ENCODE peak calls at places on chromosome 4, in eight cellular contexts. One of them, this sample, is unnamed.

GRCh38 chr4:122219356-122219755 is 67.2 kb downstream of the BLTP1 start:
- DNase-seq in CD8-positive, alpha-beta T cell: no peak
- DNase-seq in lower lobe of right lung: no peak
- DNase-seq in ovary: no peak
- DNase-seq in right lobe of liver: no peak
- DNase-seq in left ventricle myocardium inferior: no peak
- DNase-seq in H9: no peak
- DNase-seq in prostate gland: no peak
- DNase-seq in this sample: no peak

GRCh38 chr4:114400531-114400930 is 198.1 kb upstream of the UGT8 start:
- DNase-seq in H9: no peak
- DNase-seq in lower lobe of right lung: no peak
- DNase-seq in CD8-positive, alpha-beta T cell: no peak
- DNase-seq in ovary: no peak
- DNase-seq in right lobe of liver: no peak
- DNase-seq in prostate gland: no peak
- DNase-seq in left ventricle myocardium inferior: no peak
- DNase-seq in this sample: no peak

GRCh38 chr4:69360271-69360670 is 80.0 kb downstream of the UGT2B28 start:
- DNase-seq in left ventricle myocardium inferior: no peak
- DNase-seq in H9: no peak
- DNase-seq in prostate gland: no peak
- DNase-seq in lower lobe of right lung: no peak
- DNase-seq in CD8-positive, alpha-beta T cell: no peak
- DNase-seq in right lobe of liver: no peak
- DNase-seq in ovary: no peak
- DNase-seq in this sample: no peak

GRCh38 chr4:152951348-152951747 is 15.2 kb downstream of the FHDC1 start:
- DNase-seq in ovary: no peak
- DNase-seq in lower lobe of right lung: no peak
- DNase-seq in right lobe of liver: no peak
- DNase-seq in H9: no peak
- DNase-seq in left ventricle myocardium inferior: no peak
- DNase-seq in prostate gland: no peak
- DNase-seq in CD8-positive, alpha-beta T cell: no peak
- DNase-seq in this sample: no peak

GRCh38 chr4:17544205-17544604 is 29.2 kb downstream of the CLRN2 start:
- DNase-seq in right lobe of liver: no peak
- DNase-seq in ovary: no peak
- DNase-seq in H9: peak
- DNase-seq in left ventricle myocardium inferior: no peak
- DNase-seq in prostate gland: no peak
- DNase-seq in lower lobe of right lung: no peak
- DNase-seq in CD8-positive, alpha-beta T cell: no peak
- DNase-seq in this sample: peak

GRCh38 chr4:155005395-155006087 is 202.9 kb upstream of the NPY2R start:
- DNase-seq in prostate gland: no peak
- DNase-seq in lower lobe of right lung: no peak
- DNase-seq in H9: no peak
- DNase-seq in right lobe of liver: no peak
- DNase-seq in left ventricle myocardium inferior: no peak
- DNase-seq in ovary: no peak
- DNase-seq in CD8-positive, alpha-beta T cell: no peak
- DNase-seq in this sample: no peak

GRCh38 chr4:158007566-158007965 is 165.3 kb downstream of the GASK1B start:
- DNase-seq in left ventricle myocardium inferior: no peak
- DNase-seq in right lobe of liver: no peak
- DNase-seq in ovary: no peak
- DNase-seq in prostate gland: no peak
- DNase-seq in H9: no peak
- DNase-seq in lower lobe of right lung: no peak
- DNase-seq in CD8-positive, alpha-beta T cell: no peak
- DNase-seq in this sample: no peak

GRCh38 chr4:48212165-48212564 is 57.5 kb downstream of the TEC start:
- DNase-seq in H9: no peak
- DNase-seq in right lobe of liver: no peak
- DNase-seq in CD8-positive, alpha-beta T cell: no peak
- DNase-seq in prostate gland: no peak
- DNase-seq in ovary: no peak
- DNase-seq in left ventricle myocardium inferior: no peak
- DNase-seq in lower lobe of right lung: no peak
- DNase-seq in this sample: no peak

GRCh38 chr4:109629775-109630174 is 69.7 kb downstream of the MCUB start:
- DNase-seq in left ventricle myocardium inferior: no peak
- DNase-seq in lower lobe of right lung: no peak
- DNase-seq in CD8-positive, alpha-beta T cell: no peak
- DNase-seq in H9: no peak
- DNase-seq in right lobe of liver: no peak
- DNase-seq in ovary: no peak
- DNase-seq in prostate gland: no peak
- DNase-seq in this sample: no peak

GRCh38 chr4:128657638-128658037 is 151.9 kb upstream of the JADE1 start:
- DNase-seq in lower lobe of right lung: no peak
- DNase-seq in prostate gland: no peak
- DNase-seq in CD8-positive, alpha-beta T cell: no peak
- DNase-seq in H9: no peak
- DNase-seq in left ventricle myocardium inferior: no peak
- DNase-seq in right lobe of liver: no peak
- DNase-seq in ovary: no peak
- DNase-seq in this sample: no peak

GRCh38 chr4:124282301-124282898 is 430.1 kb downstream of the ANKRD50 start:
- DNase-seq in left ventricle myocardium inferior: no peak
- DNase-seq in ovary: no peak
- DNase-seq in prostate gland: peak
- DNase-seq in right lobe of liver: no peak
- DNase-seq in CD8-positive, alpha-beta T cell: no peak
- DNase-seq in lower lobe of right lung: no peak
- DNase-seq in H9: no peak
- DNase-seq in this sample: no peak

GRCh38 chr4:184808719-184809062 is 17.1 kb downstream of the ACSL1 start:
- DNase-seq in right lobe of liver: no peak
- DNase-seq in prostate gland: no peak
- DNase-seq in lower lobe of right lung: no peak
- DNase-seq in CD8-positive, alpha-beta T cell: no peak
- DNase-seq in H9: no peak
- DNase-seq in left ventricle myocardium inferior: no peak
- DNase-seq in ovary: no peak
- DNase-seq in this sample: no peak

GRCh38 chr4:184806246-184806550 is 19.6 kb downstream of the ACSL1 start:
- DNase-seq in H9: no peak
- DNase-seq in left ventricle myocardium inferior: no peak
- DNase-seq in right lobe of liver: no peak
- DNase-seq in ovary: no peak
- DNase-seq in prostate gland: no peak
- DNase-seq in lower lobe of right lung: no peak
- DNase-seq in CD8-positive, alpha-beta T cell: no peak
- DNase-seq in this sample: no peak

GRCh38 chr4:184807261-184807660 is 18.5 kb downstream of the ACSL1 start:
- DNase-seq in H9: no peak
- DNase-seq in prostate gland: peak
- DNase-seq in left ventricle myocardium inferior: no peak
- DNase-seq in right lobe of liver: no peak
- DNase-seq in CD8-positive, alpha-beta T cell: no peak
- DNase-seq in ovary: no peak
- DNase-seq in lower lobe of right lung: no peak
- DNase-seq in this sample: no peak

GRCh38 chr4:184806711-184807110 is 19.1 kb downstream of the ACSL1 start:
- DNase-seq in prostate gland: no peak
- DNase-seq in lower lobe of right lung: no peak
- DNase-seq in CD8-positive, alpha-beta T cell: no peak
- DNase-seq in right lobe of liver: no peak
- DNase-seq in ovary: no peak
- DNase-seq in H9: no peak
- DNase-seq in left ventricle myocardium inferior: no peak
- DNase-seq in this sample: no peak

DNA sequence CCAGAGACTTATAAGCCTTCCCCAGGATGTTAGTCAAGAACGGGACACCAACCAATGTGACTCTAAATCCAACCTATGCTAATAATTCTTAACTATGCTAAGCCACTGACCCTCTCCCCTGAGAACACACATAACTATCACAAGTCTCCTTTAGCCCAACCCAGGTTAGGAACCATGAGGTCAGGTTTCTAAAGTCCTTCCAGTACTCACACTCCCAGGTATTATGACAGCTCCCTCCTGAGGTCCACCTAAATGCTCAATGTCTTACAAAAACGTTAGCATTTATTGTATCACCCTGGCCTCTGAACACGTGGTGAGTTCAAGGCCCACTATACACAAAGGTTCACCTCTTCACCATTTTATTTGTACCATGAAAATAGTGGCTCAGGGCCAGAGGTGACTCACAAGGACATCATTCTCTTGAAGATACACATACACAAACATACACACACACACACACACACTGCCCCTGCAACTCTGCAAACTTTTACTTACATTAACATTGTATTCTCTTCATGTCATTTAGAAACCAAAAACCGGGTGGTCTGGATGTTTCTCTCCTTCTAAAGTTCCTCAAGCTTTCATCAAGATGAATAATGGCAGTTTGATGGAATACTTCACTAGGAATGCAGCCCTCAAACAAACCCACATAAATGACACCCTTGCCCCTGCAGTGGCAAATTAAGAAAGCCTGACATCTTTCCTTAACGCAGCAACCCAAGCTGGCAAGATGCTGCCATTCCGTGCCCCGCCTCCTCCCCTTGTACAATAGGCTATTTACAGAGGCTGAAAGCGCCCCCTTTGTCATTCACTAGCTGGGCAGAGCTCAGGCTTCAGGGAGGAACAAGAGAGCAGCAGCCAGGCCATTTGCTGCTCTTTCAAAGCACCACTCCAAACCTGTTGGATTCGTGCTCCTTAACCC is 17.7 kb downstream of the ACSL1 start:
- DNase-seq in ovary: no peak
- DNase-seq in lower lobe of right lung: no peak
- DNase-seq in CD8-positive, alpha-beta T cell: no peak
- DNase-seq in prostate gland: no peak
- DNase-seq in right lobe of liver: no peak
- DNase-seq in H9: peak
- DNase-seq in left ventricle myocardium inferior: no peak
- DNase-seq in this sample: peak
- H3K27ac ChIP-seq in ovary: no peak
- H3K27ac ChIP-seq in lower lobe of right lung: no peak
- H3K27ac ChIP-seq in CD8-positive, alpha-beta T cell: no peak
- H3K27ac ChIP-seq in prostate gland: peak
- H3K27ac ChIP-seq in right lobe of liver: peak
- H3K27ac ChIP-seq in H9: peak
- H3K27ac ChIP-seq in left ventricle myocardium inferior: peak
- H3K27ac ChIP-seq in this sample: peak

DNA sequence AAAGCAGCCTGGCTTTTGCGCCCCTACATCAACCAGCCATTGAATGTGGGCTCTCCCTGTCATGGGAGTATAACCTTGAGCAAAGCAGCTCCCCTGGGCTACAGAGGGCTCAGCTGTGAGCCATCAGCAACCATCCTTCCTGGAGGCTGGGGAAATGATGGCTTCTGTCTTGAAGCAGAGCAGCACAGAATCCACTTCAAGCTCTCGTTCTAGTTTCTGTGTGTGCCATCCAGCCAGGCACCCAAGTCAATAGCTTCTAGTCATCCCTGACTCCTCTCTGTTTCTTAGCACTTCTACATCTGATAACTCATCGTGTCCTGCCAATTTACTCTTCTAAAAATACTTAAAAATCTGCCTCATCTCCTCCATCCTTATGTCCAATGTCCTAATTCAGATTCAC is 42.2 kb upstream of the TSPAN5 start:
- DNase-seq in right lobe of liver: no peak
- DNase-seq in lower lobe of right lung: no peak
- DNase-seq in CD8-positive, alpha-beta T cell: no peak
- DNase-seq in ovary: no peak
- DNase-seq in left ventricle myocardium inferior: no peak
- DNase-seq in prostate gland: no peak
- DNase-seq in H9: no peak
- DNase-seq in this sample: no peak
- H3K27ac ChIP-seq in right lobe of liver: no peak
- H3K27ac ChIP-seq in lower lobe of right lung: no peak
- H3K27ac ChIP-seq in CD8-positive, alpha-beta T cell: no peak
- H3K27ac ChIP-seq in ovary: no peak
- H3K27ac ChIP-seq in left ventricle myocardium inferior: no peak
- H3K27ac ChIP-seq in prostate gland: no peak
- H3K27ac ChIP-seq in H9: no peak
- H3K27ac ChIP-seq in this sample: peak

GRCh38 chr4:168868044-168868855 is 141.8 kb downstream of the CBR4 start:
- DNase-seq in ovary: no peak
- DNase-seq in lower lobe of right lung: no peak
- DNase-seq in CD8-positive, alpha-beta T cell: no peak
- DNase-seq in H9: no peak
- DNase-seq in right lobe of liver: no peak
- DNase-seq in left ventricle myocardium inferior: no peak
- DNase-seq in prostate gland: no peak
- DNase-seq in this sample: no peak
- H3K27ac ChIP-seq in ovary: no peak
- H3K27ac ChIP-seq in lower lobe of right lung: no peak
- H3K27ac ChIP-seq in CD8-positive, alpha-beta T cell: no peak
- H3K27ac ChIP-seq in H9: no peak
- H3K27ac ChIP-seq in right lobe of liver: no peak
- H3K27ac ChIP-seq in left ventricle myocardium inferior: peak
- H3K27ac ChIP-seq in prostate gland: no peak
- H3K27ac ChIP-seq in this sample: peak

GRCh38 chr4:74934016-74934821 is 1.3 kb downstream of the PARM1 start:
- DNase-seq in left ventricle myocardium inferior: peak
- DNase-seq in right lobe of liver: peak
- DNase-seq in H9: peak
- DNase-seq in CD8-positive, alpha-beta T cell: no peak
- DNase-seq in prostate gland: peak
- DNase-seq in ovary: peak
- DNase-seq in lower lobe of right lung: peak
- DNase-seq in this sample: no peak

GRCh38 chr4:74934822-74935326 is 2.0 kb downstream of the PARM1 start:
- DNase-seq in left ventricle myocardium inferior: no peak
- DNase-seq in CD8-positive, alpha-beta T cell: no peak
- DNase-seq in lower lobe of right lung: no peak
- DNase-seq in H9: no peak
- DNase-seq in right lobe of liver: no peak
- DNase-seq in ovary: peak
- DNase-seq in prostate gland: no peak
- DNase-seq in this sample: no peak

GRCh38 chr4:74932832-74933561 is at the start of gene PARM1:
- DNase-seq in ovary: peak
- DNase-seq in prostate gland: peak
- DNase-seq in CD8-positive, alpha-beta T cell: no peak
- DNase-seq in lower lobe of right lung: peak
- DNase-seq in right lobe of liver: peak
- DNase-seq in left ventricle myocardium inferior: peak
- DNase-seq in H9: peak
- DNase-seq in this sample: peak

GRCh38 chr4:74932010-74932409 is 906 bp upstream of the PARM1 start:
- DNase-seq in H9: no peak
- DNase-seq in lower lobe of right lung: no peak
- DNase-seq in left ventricle myocardium inferior: no peak
- DNase-seq in right lobe of liver: no peak
- DNase-seq in ovary: no peak
- DNase-seq in CD8-positive, alpha-beta T cell: no peak
- DNase-seq in prostate gland: no peak
- DNase-seq in this sample: no peak

DNA sequence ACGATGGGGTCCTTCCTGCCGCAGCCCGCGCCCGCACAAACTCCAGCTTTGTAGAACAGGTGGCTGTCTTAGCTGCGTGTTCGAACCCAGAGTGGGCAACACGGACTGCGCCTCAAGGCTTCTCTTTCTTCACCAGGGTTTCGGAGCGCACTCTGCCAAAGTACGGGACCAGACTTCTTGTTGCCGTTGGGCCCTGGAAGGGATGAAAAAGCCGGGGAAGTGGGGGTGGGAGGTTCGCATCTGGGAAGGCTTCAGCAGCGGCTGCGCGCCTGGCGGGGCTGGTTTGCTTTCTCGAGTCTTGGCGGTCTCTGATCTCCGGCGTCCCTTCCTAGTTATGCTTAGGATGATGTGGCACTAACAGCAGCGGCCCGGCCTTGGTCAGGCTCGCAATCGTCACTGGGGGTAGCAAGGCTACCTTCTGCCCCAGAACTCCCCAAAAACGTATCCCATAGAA is 673 bp downstream of the PARM1 start:
- DNase-seq in CD8-positive, alpha-beta T cell: no peak
- DNase-seq in left ventricle myocardium inferior: no peak
- DNase-seq in H9: peak
- DNase-seq in lower lobe of right lung: peak
- DNase-seq in right lobe of liver: peak
- DNase-seq in prostate gland: peak
- DNase-seq in ovary: no peak
- DNase-seq in this sample: no peak
- H3K27ac ChIP-seq in CD8-positive, alpha-beta T cell: no peak
- H3K27ac ChIP-seq in left ventricle myocardium inferior: peak
- H3K27ac ChIP-seq in H9: no peak
- H3K27ac ChIP-seq in lower lobe of right lung: peak
- H3K27ac ChIP-seq in right lobe of liver: no peak
- H3K27ac ChIP-seq in prostate gland: peak
- H3K27ac ChIP-seq in ovary: no peak
- H3K27ac ChIP-seq in this sample: peak